ENCODE peak calls at places on chromosomes 11 and 22, in six cellular contexts. L, Z, G, R, X and K are unnamed samples.

GRCh38 chr11:44985721-44986120 is 35.0 kb upstream of the TP53I11 start:
- DNase-seq in L (no peak), Z (no peak), G (no peak), R (no peak), X (no peak), K (no peak)

GRCh38 chr22:35904332-35904692 is 124.3 kb downstream of the RBFOX2 start:
- DNase-seq in L (no peak), Z (no peak), G (no peak), R (no peak), X (no peak), K (no peak)

GRCh38 chr11:66478823-66479740 is 1.2 kb upstream of the DPP3 start:
- DNase-seq in L (peak; percentile 67), Z (peak; percentile 44), G (peak; percentile 72), R (peak; percentile 79), X (peak; percentile 40), K (no peak)

GRCh38 chr22:24594569-24595120 is 1.8 kb upstream of the LRRC75B start:
- DNase-seq in L (no peak), Z (no peak), G (no peak), R (no peak), X (no peak), K (no peak)

GRCh38 chr11:2802389-2803185 is 83.0 kb downstream of the CDKN1C start:
- DNase-seq in L (peak; percentile 17), Z (no peak), G (peak; percentile 46), R (no peak), X (no peak), K (no peak)

GRCh38 chr11:47181271-47181670 is 4.6 kb upstream of the ARFGAP2 start:
- DNase-seq in L (no peak), Z (no peak), G (no peak), R (no peak), X (no peak), K (no peak)

GRCh38 chr22:35995772-35996171 is 32.9 kb downstream of the RBFOX2 start:
- DNase-seq in L (peak; percentile 78), Z (peak; percentile 99), G (peak; percentile 84), R (no peak), X (peak; percentile 95), K (peak; percentile 85)

GRCh38 chr11:1074244-1075221 is at the start of gene MUC2:
- DNase-seq in L (no peak), Z (no peak), G (peak; percentile 40), R (no peak), X (no peak), K (no peak)

GRCh38 chr11:128302425-128303186 is 284.8 kb downstream of the ETS1 start:
- DNase-seq in L (no peak), Z (no peak), G (no peak), R (peak; percentile 31), X (no peak), K (no peak)

GRCh38 chr22:34225278-34225677 is 305.0 kb upstream of the LARGE1 start:
- DNase-seq in L (no peak), Z (no peak), G (no peak), R (no peak), X (no peak), K (no peak)

GRCh38 chr11:104970756-104971155 is 2.4 kb upstream of the CASP4 start:
- DNase-seq in L (no peak), Z (no peak), G (no peak), R (no peak), X (no peak), K (no peak)

GRCh38 chr11:68040121-68040956 is 1.5 kb downstream of the TCIRG1 start:
- DNase-seq in L (no peak), Z (peak; percentile 69), G (peak; percentile 77), R (peak; percentile 92), X (peak; percentile 63), K (peak; percentile 35)

GRCh38 chr22:21634844-21635243 is 2.3 kb downstream of the CCDC116 start:
- DNase-seq in L (no peak), Z (no peak), G (no peak), R (no peak), X (no peak), K (no peak)

GRCh38 chr22:43734370-43735005 is 77.6 kb downstream of the EFCAB6 start:
- DNase-seq in L (no peak), Z (no peak), G (no peak), R (no peak), X (no peak), K (no peak)

GRCh38 chr11:57497303-57498247 is 17.9 kb downstream of the SLC43A1 start:
- DNase-seq in L (no peak), Z (no peak), G (peak; percentile 21), R (no peak), X (no peak), K (no peak)

GRCh38 chr11:96045622-96046456 is 121.9 kb upstream of the MTMR2 start:
- DNase-seq in L (no peak), Z (peak; percentile 69), G (no peak), R (no peak), X (peak; percentile 62), K (peak; percentile 59)
- TF ChIP-seq CTCF in L (no peak), Z (peak; percentile 41), G (no peak), R (no peak), X (peak; percentile 23), K (peak; percentile 62)

DNA sequence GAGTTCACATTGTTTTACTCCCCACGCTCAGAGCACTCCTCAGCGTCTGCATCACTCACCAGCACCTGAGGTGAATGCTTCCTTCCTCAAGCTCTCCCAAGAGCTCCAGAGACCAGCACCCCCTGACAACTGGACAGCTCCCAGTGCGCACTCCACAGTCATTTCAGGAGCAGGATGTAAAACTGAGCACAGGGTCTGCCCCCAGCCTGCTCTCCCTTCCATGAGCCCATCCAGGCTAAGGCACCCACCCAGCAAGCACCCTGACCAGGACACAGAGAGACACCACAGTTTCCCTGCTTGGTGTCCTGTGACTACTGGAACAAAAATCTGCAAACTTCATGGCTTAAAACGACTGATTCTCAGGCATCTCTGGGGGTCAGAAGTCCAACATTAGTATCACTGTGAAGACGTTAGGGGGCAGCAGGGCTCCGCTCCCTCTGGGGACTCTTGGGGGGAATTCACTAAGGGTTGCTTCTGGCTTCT is 3.3 kb downstream of the SCGB1D2 start:
- DNase-seq in L (no peak), Z (peak; percentile 14), G (no peak), R (peak; percentile 36), X (no peak), K (no peak)
- TF ChIP-seq CTCF in L (no peak), Z (no peak), G (no peak), R (peak; percentile 2), X (no peak), K (no peak)

GRCh38 chr22:30439226-30439625 is 13.7 kb downstream of the MTFP1 start:
- DNase-seq in L (no peak), Z (no peak), G (no peak), R (no peak), X (no peak), K (no peak)

GRCh38 chr22:30445438-30445936 is 19.9 kb downstream of the MTFP1 start:
- DNase-seq in L (peak; percentile 77), Z (peak; percentile 28), G (no peak), R (no peak), X (peak; percentile 72), K (no peak)

GRCh38 chr22:30439836-30440235 is 14.3 kb downstream of the MTFP1 start:
- DNase-seq in L (no peak), Z (no peak), G (no peak), R (no peak), X (no peak), K (no peak)

GRCh38 chr22:30441088-30441487 is 15.5 kb downstream of the MTFP1 start:
- DNase-seq in L (no peak), Z (no peak), G (no peak), R (no peak), X (no peak), K (no peak)

DNA sequence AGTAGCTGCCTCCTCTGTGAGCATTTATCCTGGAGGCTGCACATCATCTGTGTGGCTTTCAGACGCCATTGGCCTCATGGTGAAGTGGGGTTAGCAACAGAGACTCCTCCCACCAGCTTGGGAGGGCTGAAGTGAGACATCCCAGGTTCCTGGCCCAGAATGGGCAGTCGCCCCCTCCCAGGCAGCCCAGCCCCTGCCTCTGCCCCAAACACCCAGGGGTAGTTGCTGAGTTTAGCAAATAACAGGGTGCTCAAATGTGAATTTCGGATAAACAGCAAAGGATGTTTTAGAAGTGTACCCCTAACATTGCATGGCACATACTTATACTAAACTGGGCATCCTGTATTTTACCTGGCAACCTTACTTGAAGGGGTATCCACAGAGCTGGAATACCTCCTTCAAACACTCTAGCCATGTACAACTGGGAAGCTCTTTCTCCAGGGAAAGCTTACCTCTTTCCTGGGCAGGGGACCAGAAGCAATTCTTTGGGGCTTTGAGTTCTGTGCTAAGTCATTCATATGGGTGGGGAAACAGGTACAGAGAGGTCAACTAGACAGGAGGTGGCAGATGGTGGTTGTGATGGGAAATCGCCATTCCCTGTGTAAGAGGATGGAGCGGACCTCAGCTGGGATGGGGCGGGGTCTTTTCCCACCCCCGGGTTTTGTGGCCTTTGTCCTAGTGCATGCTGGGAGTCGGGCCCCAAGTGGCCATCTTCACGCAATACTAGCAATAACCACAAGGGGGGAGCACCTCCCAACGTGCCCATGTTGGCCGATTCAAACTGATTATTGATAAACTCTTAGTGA is 19.3 kb downstream of the MTFP1 start:
- DNase-seq in L (peak; percentile 69), Z (peak; percentile 59), G (no peak), R (peak; percentile 83), X (peak; percentile 57), K (no peak)
- TF ChIP-seq CTCF in L (peak; percentile 57), Z (peak; percentile 69), G (peak; percentile 58), R (peak; percentile 80), X (peak; percentile 76), K (peak; percentile 60)

GRCh38 chr11:62792193-62792575 is 378 bp upstream of the TMEM223 start:
- DNase-seq in L (peak; percentile 66), Z (no peak), G (no peak), R (no peak), X (no peak), K (no peak)
- TF ChIP-seq CTCF in L (no peak), Z (no peak), G (no peak), R (no peak), X (no peak), K (no peak)

GRCh38 chr22:26763633-26764295 is 106.4 kb downstream of the MIAT start:
- DNase-seq in L (no peak), Z (peak; percentile 50), G (no peak), R (no peak), X (peak; percentile 69), K (no peak)
- TF ChIP-seq CTCF in L (no peak), Z (no peak), G (no peak), R (no peak), X (no peak), K (peak; percentile 8)

GRCh38 chr11:62919476-62919875 is 1.7 kb downstream of the CHRM1 start:
- DNase-seq in L (no peak), Z (no peak), G (no peak), R (no peak), X (no peak), K (no peak)

GRCh38 chr11:62919898-62920640 is 1.1 kb downstream of the CHRM1 start:
- DNase-seq in L (no peak), Z (no peak), G (no peak), R (no peak), X (no peak), K (no peak)

GRCh38 chr11:62917906-62918502 is 3.2 kb downstream of the CHRM1 start:
- DNase-seq in L (no peak), Z (no peak), G (no peak), R (no peak), X (no peak), K (no peak)

GRCh38 chr11:62921201-62921572 is at the start of gene CHRM1:
- DNase-seq in L (no peak), Z (no peak), G (peak; percentile 38), R (no peak), X (no peak), K (no peak)

DNA sequence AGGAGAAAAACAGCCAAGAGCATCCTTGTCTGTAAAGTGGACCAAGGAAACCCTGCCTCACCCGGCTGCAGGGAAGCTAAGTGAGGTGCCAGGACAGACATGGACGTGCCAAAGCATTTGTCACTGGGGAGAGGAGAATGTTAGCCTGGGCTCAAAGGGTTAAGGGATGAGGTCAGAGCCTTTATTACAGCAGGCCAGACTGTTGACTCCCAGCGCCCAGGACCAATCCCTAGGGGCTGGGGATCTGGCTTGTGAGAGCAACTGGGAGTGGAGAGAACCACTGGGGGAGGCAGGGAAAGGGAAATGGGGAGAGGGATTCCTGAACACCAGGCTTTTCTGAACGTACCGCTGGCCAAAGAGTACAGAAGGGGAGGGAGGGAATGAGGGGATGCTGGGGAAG is 2.6 kb downstream of the CHRM1 start:
- DNase-seq in L (no peak), Z (no peak), G (no peak), R (no peak), X (no peak), K (no peak)
- TF ChIP-seq CTCF in L (no peak), Z (no peak), G (no peak), R (no peak), X (no peak), K (no peak)